ENCODE peak calls at places on chromosome 12, in five cellular contexts. One of them, this sample, is unnamed.

GRCh38 chr12:110203546-110203945 is 77.5 kb upstream of the ATP2A2 start:
- DNase-seq in naive thymus-derived CD8-positive, alpha-beta T cell: no peak
- DNase-seq in NCI-H524 treated with DMSO at 0.1 percent for 48 hours: no peak
- DNase-seq in neural crest cell: no peak
- DNase-seq in endothelial cell: no peak
- DNase-seq in this sample: no peak

GRCh38 chr12:17802657-17803641 is 287.0 kb downstream of the RERGL start:
- DNase-seq in naive thymus-derived CD8-positive, alpha-beta T cell: no peak
- DNase-seq in NCI-H524 treated with DMSO at 0.1 percent for 48 hours: no peak
- DNase-seq in neural crest cell: no peak
- DNase-seq in endothelial cell: no peak
- DNase-seq in this sample: no peak

GRCh38 chr12:93839076-93839475 is 161.9 kb downstream of the CRADD start:
- DNase-seq in naive thymus-derived CD8-positive, alpha-beta T cell: no peak
- DNase-seq in NCI-H524 treated with DMSO at 0.1 percent for 48 hours: no peak
- DNase-seq in neural crest cell: no peak
- DNase-seq in endothelial cell: no peak
- DNase-seq in this sample: no peak

GRCh38 chr12:89984846-89985245 is 276.2 kb upstream of the ATP2B1 start:
- DNase-seq in naive thymus-derived CD8-positive, alpha-beta T cell: no peak
- DNase-seq in NCI-H524 treated with DMSO at 0.1 percent for 48 hours: no peak
- DNase-seq in neural crest cell: no peak
- DNase-seq in endothelial cell: no peak
- DNase-seq in this sample: no peak

GRCh38 chr12:13941258-13942249 is 39.8 kb downstream of the GRIN2B start:
- DNase-seq in naive thymus-derived CD8-positive, alpha-beta T cell: no peak
- DNase-seq in NCI-H524 treated with DMSO at 0.1 percent for 48 hours: peak; percentile 29
- DNase-seq in neural crest cell: peak; percentile 43
- DNase-seq in endothelial cell: peak; percentile 57
- DNase-seq in this sample: no peak

GRCh38 chr12:53972152-53972702 is 699 bp upstream of the HOXC11 start:
- DNase-seq in naive thymus-derived CD8-positive, alpha-beta T cell: no peak
- DNase-seq in NCI-H524 treated with DMSO at 0.1 percent for 48 hours: no peak
- DNase-seq in neural crest cell: no peak
- DNase-seq in endothelial cell: no peak
- DNase-seq in this sample: no peak

GRCh38 chr12:76025601-76026575 is 5.7 kb downstream of the PHLDA1 start:
- DNase-seq in naive thymus-derived CD8-positive, alpha-beta T cell: no peak
- DNase-seq in NCI-H524 treated with DMSO at 0.1 percent for 48 hours: no peak
- DNase-seq in neural crest cell: no peak
- DNase-seq in endothelial cell: no peak
- DNase-seq in this sample: no peak

GRCh38 chr12:108635997-108636808 is 2.5 kb upstream of the SELPLG start:
- DNase-seq in naive thymus-derived CD8-positive, alpha-beta T cell: peak; percentile 39
- DNase-seq in NCI-H524 treated with DMSO at 0.1 percent for 48 hours: no peak
- DNase-seq in neural crest cell: no peak
- DNase-seq in endothelial cell: no peak
- DNase-seq in this sample: no peak

GRCh38 chr12:79420146-79420618 is 270.6 kb downstream of the PAWR start:
- DNase-seq in naive thymus-derived CD8-positive, alpha-beta T cell: no peak
- DNase-seq in NCI-H524 treated with DMSO at 0.1 percent for 48 hours: no peak
- DNase-seq in neural crest cell: no peak
- DNase-seq in endothelial cell: no peak
- DNase-seq in this sample: no peak

GRCh38 chr12:50979369-50980052 is 27.2 kb downstream of the HIGD1C start:
- DNase-seq in naive thymus-derived CD8-positive, alpha-beta T cell: no peak
- DNase-seq in NCI-H524 treated with DMSO at 0.1 percent for 48 hours: no peak
- DNase-seq in neural crest cell: no peak
- DNase-seq in endothelial cell: no peak
- DNase-seq in this sample: no peak

GRCh38 chr12:50728417-50728816 is 35.5 kb upstream of the ATF1 start:
- DNase-seq in naive thymus-derived CD8-positive, alpha-beta T cell: no peak
- DNase-seq in NCI-H524 treated with DMSO at 0.1 percent for 48 hours: no peak
- DNase-seq in neural crest cell: no peak
- DNase-seq in endothelial cell: no peak
- DNase-seq in this sample: no peak

GRCh38 chr12:127729381-127729780 is 537.6 kb upstream of the TMEM132C start:
- DNase-seq in naive thymus-derived CD8-positive, alpha-beta T cell: no peak
- DNase-seq in NCI-H524 treated with DMSO at 0.1 percent for 48 hours: no peak
- DNase-seq in neural crest cell: no peak
- DNase-seq in endothelial cell: no peak
- DNase-seq in this sample: no peak

GRCh38 chr12:64825143-64826011 is 930 bp downstream of the TBC1D30 start:
- DNase-seq in naive thymus-derived CD8-positive, alpha-beta T cell: no peak
- DNase-seq in NCI-H524 treated with DMSO at 0.1 percent for 48 hours: peak; percentile 11
- DNase-seq in neural crest cell: no peak
- DNase-seq in endothelial cell: peak; percentile 7
- DNase-seq in this sample: no peak

GRCh38 chr12:13234045-13234641 is 37.6 kb downstream of the EMP1 start:
- DNase-seq in naive thymus-derived CD8-positive, alpha-beta T cell: peak; percentile 15
- DNase-seq in NCI-H524 treated with DMSO at 0.1 percent for 48 hours: no peak
- DNase-seq in neural crest cell: peak; percentile 48
- DNase-seq in endothelial cell: peak; percentile 67
- DNase-seq in this sample: peak; percentile 73

GRCh38 chr12:49824886-49825285 is 3.3 kb downstream of the NCKAP5L start:
- DNase-seq in naive thymus-derived CD8-positive, alpha-beta T cell: no peak
- DNase-seq in NCI-H524 treated with DMSO at 0.1 percent for 48 hours: no peak
- DNase-seq in neural crest cell: no peak
- DNase-seq in endothelial cell: no peak
- DNase-seq in this sample: peak; percentile 72

GRCh38 chr12:123532021-123532420 is 1.5 kb downstream of the RILPL1 start:
- DNase-seq in naive thymus-derived CD8-positive, alpha-beta T cell: no peak
- DNase-seq in NCI-H524 treated with DMSO at 0.1 percent for 48 hours: no peak
- DNase-seq in neural crest cell: no peak
- DNase-seq in endothelial cell: peak; percentile 30
- DNase-seq in this sample: no peak

GRCh38 chr12:74415633-74416032 is 122.0 kb upstream of the ATXN7L3B start:
- DNase-seq in naive thymus-derived CD8-positive, alpha-beta T cell: no peak
- DNase-seq in NCI-H524 treated with DMSO at 0.1 percent for 48 hours: no peak
- DNase-seq in neural crest cell: no peak
- DNase-seq in endothelial cell: peak; percentile 14
- DNase-seq in this sample: no peak

GRCh38 chr12:29198901-29199300 is 49.8 kb downstream of the FAR2 start:
- DNase-seq in naive thymus-derived CD8-positive, alpha-beta T cell: no peak
- DNase-seq in NCI-H524 treated with DMSO at 0.1 percent for 48 hours: no peak
- DNase-seq in neural crest cell: no peak
- DNase-seq in endothelial cell: no peak
- DNase-seq in this sample: no peak

GRCh38 chr12:126726481-126727217 is 1540.3 kb upstream of the TMEM132C start:
- DNase-seq in naive thymus-derived CD8-positive, alpha-beta T cell: no peak
- DNase-seq in NCI-H524 treated with DMSO at 0.1 percent for 48 hours: no peak
- DNase-seq in neural crest cell: no peak
- DNase-seq in endothelial cell: no peak
- DNase-seq in this sample: no peak

GRCh38 chr12:7923241-7924236 is 12.4 kb downstream of the SLC2A3 start:
- DNase-seq in naive thymus-derived CD8-positive, alpha-beta T cell: peak; percentile 13
- DNase-seq in NCI-H524 treated with DMSO at 0.1 percent for 48 hours: no peak
- DNase-seq in neural crest cell: no peak
- DNase-seq in endothelial cell: no peak
- DNase-seq in this sample: no peak

GRCh38 chr12:121894633-121895032 is 6.0 kb downstream of the PSMD9 start:
- DNase-seq in naive thymus-derived CD8-positive, alpha-beta T cell: no peak
- DNase-seq in NCI-H524 treated with DMSO at 0.1 percent for 48 hours: no peak
- DNase-seq in neural crest cell: no peak
- DNase-seq in endothelial cell: no peak
- DNase-seq in this sample: no peak

GRCh38 chr12:12791756-12792346 is 6.4 kb downstream of the APOLD1 start:
- DNase-seq in naive thymus-derived CD8-positive, alpha-beta T cell: no peak
- DNase-seq in NCI-H524 treated with DMSO at 0.1 percent for 48 hours: peak; percentile 65
- DNase-seq in neural crest cell: no peak
- DNase-seq in endothelial cell: no peak
- DNase-seq in this sample: no peak

GRCh38 chr12:94956936-94957464 is 46.5 kb downstream of the NDUFA12 start:
- DNase-seq in naive thymus-derived CD8-positive, alpha-beta T cell: no peak
- DNase-seq in NCI-H524 treated with DMSO at 0.1 percent for 48 hours: no peak
- DNase-seq in neural crest cell: no peak
- DNase-seq in endothelial cell: no peak
- DNase-seq in this sample: no peak

GRCh38 chr12:117067016-117067415 is 32.2 kb downstream of the TESC start:
- DNase-seq in naive thymus-derived CD8-positive, alpha-beta T cell: no peak
- DNase-seq in NCI-H524 treated with DMSO at 0.1 percent for 48 hours: no peak
- DNase-seq in neural crest cell: no peak
- DNase-seq in endothelial cell: no peak
- DNase-seq in this sample: no peak

GRCh38 chr12:97875064-97875463 is 412.5 kb downstream of the RMST start:
- DNase-seq in naive thymus-derived CD8-positive, alpha-beta T cell: no peak
- DNase-seq in NCI-H524 treated with DMSO at 0.1 percent for 48 hours: no peak
- DNase-seq in neural crest cell: no peak
- DNase-seq in endothelial cell: no peak
- DNase-seq in this sample: no peak

GRCh38 chr12:102300824-102301461 is 103.3 kb upstream of the PMCH start:
- DNase-seq in naive thymus-derived CD8-positive, alpha-beta T cell: no peak
- DNase-seq in NCI-H524 treated with DMSO at 0.1 percent for 48 hours: no peak
- DNase-seq in neural crest cell: no peak
- DNase-seq in endothelial cell: peak; percentile 7
- DNase-seq in this sample: no peak

GRCh38 chr12:64610660-64611429 is 550 bp downstream of the RASSF3 start:
- DNase-seq in naive thymus-derived CD8-positive, alpha-beta T cell: peak; percentile 61
- DNase-seq in NCI-H524 treated with DMSO at 0.1 percent for 48 hours: no peak
- DNase-seq in neural crest cell: peak; percentile 47
- DNase-seq in endothelial cell: peak; percentile 64
- DNase-seq in this sample: peak; percentile 69

GRCh38 chr12:24937553-24938244 is 11.2 kb downstream of the BCAT1 start:
- DNase-seq in naive thymus-derived CD8-positive, alpha-beta T cell: no peak
- DNase-seq in NCI-H524 treated with DMSO at 0.1 percent for 48 hours: no peak
- DNase-seq in neural crest cell: no peak
- DNase-seq in endothelial cell: no peak
- DNase-seq in this sample: no peak

GRCh38 chr12:110670161-110670701 is 18.7 kb downstream of the HVCN1 start:
- DNase-seq in naive thymus-derived CD8-positive, alpha-beta T cell: no peak
- DNase-seq in NCI-H524 treated with DMSO at 0.1 percent for 48 hours: no peak
- DNase-seq in neural crest cell: no peak
- DNase-seq in endothelial cell: no peak
- DNase-seq in this sample: no peak

GRCh38 chr12:95200128-95200973 is 16.9 kb downstream of the FGD6 start:
- DNase-seq in naive thymus-derived CD8-positive, alpha-beta T cell: no peak
- DNase-seq in NCI-H524 treated with DMSO at 0.1 percent for 48 hours: no peak
- DNase-seq in neural crest cell: no peak
- DNase-seq in endothelial cell: no peak
- DNase-seq in this sample: no peak

GRCh38 chr12:114403044-114403689 is 2.8 kb downstream of the TBX5 start:
- DNase-seq in naive thymus-derived CD8-positive, alpha-beta T cell: no peak
- DNase-seq in NCI-H524 treated with DMSO at 0.1 percent for 48 hours: no peak
- DNase-seq in neural crest cell: peak; percentile 44
- DNase-seq in endothelial cell: peak; percentile 71
- DNase-seq in this sample: no peak

GRCh38 chr12:105067511-105068031 is 16.7 kb downstream of the ALDH1L2 start:
- DNase-seq in naive thymus-derived CD8-positive, alpha-beta T cell: no peak
- DNase-seq in NCI-H524 treated with DMSO at 0.1 percent for 48 hours: no peak
- DNase-seq in neural crest cell: no peak
- DNase-seq in endothelial cell: no peak
- DNase-seq in this sample: no peak

GRCh38 chr12:12319501-12320322 is 30.3 kb downstream of the MANSC1 start:
- DNase-seq in naive thymus-derived CD8-positive, alpha-beta T cell: no peak
- DNase-seq in NCI-H524 treated with DMSO at 0.1 percent for 48 hours: no peak
- DNase-seq in neural crest cell: no peak
- DNase-seq in endothelial cell: no peak
- DNase-seq in this sample: no peak

GRCh38 chr12:59742831-59743230 is 147.0 kb downstream of the SLC16A7 start:
- DNase-seq in naive thymus-derived CD8-positive, alpha-beta T cell: no peak
- DNase-seq in NCI-H524 treated with DMSO at 0.1 percent for 48 hours: no peak
- DNase-seq in neural crest cell: no peak
- DNase-seq in endothelial cell: no peak
- DNase-seq in this sample: no peak

GRCh38 chr12:109829667-109830066 is 3.5 kb downstream of the TRPV4 start:
- DNase-seq in naive thymus-derived CD8-positive, alpha-beta T cell: no peak
- DNase-seq in NCI-H524 treated with DMSO at 0.1 percent for 48 hours: no peak
- DNase-seq in neural crest cell: no peak
- DNase-seq in endothelial cell: no peak
- DNase-seq in this sample: no peak

This sample was measured in right atrium auricular region.